ENCODE peak calls at places on chromosomes 12 and 14, in nine cellular contexts. One of them, this sample, is unnamed. For H3K4me1, the result is how much of the 10 kb centered on the place peaks cover.

GRCh38 chr12:56630180-56630632 is at the start of gene BAZ2A:
- DNase-seq in H1: no peak
- DNase-seq in tibial nerve: peak
- DNase-seq in breast epithelium: peak
- DNase-seq in effector memory CD4-positive, alpha-beta T cell: peak
- DNase-seq in GM23338: peak
- DNase-seq in naive thymus-derived CD4-positive, alpha-beta T cell: peak
- DNase-seq in stomach: peak
- DNase-seq in tibial artery: peak
- DNase-seq in this sample: peak

GRCh38 chr12:97272471-97272870 is 190.1 kb upstream of the RMST start:
- DNase-seq in GM23338: no peak
- DNase-seq in stomach: no peak
- DNase-seq in H1: no peak
- DNase-seq in tibial nerve: no peak
- DNase-seq in breast epithelium: no peak
- DNase-seq in tibial artery: no peak
- DNase-seq in naive thymus-derived CD4-positive, alpha-beta T cell: no peak
- DNase-seq in effector memory CD4-positive, alpha-beta T cell: no peak
- DNase-seq in this sample: no peak

GRCh38 chr12:127926004-127926403 is 341.0 kb upstream of the TMEM132C start:
- DNase-seq in tibial nerve: peak
- DNase-seq in GM23338: peak
- DNase-seq in stomach: no peak
- DNase-seq in tibial artery: no peak
- DNase-seq in naive thymus-derived CD4-positive, alpha-beta T cell: no peak
- DNase-seq in effector memory CD4-positive, alpha-beta T cell: no peak
- DNase-seq in breast epithelium: no peak
- DNase-seq in H1: peak
- DNase-seq in this sample: no peak

GRCh38 chr12:1665366-1665765 is 25.5 kb upstream of the ADIPOR2 start:
- DNase-seq in GM23338: no peak
- DNase-seq in tibial nerve: no peak
- DNase-seq in naive thymus-derived CD4-positive, alpha-beta T cell: no peak
- DNase-seq in stomach: no peak
- DNase-seq in H1: no peak
- DNase-seq in effector memory CD4-positive, alpha-beta T cell: no peak
- DNase-seq in breast epithelium: no peak
- DNase-seq in tibial artery: no peak
- DNase-seq in this sample: no peak

GRCh38 chr12:6193853-6194815 is 6.1 kb upstream of the CD9 start:
- DNase-seq in GM23338: peak
- DNase-seq in breast epithelium: no peak
- DNase-seq in stomach: peak
- DNase-seq in naive thymus-derived CD4-positive, alpha-beta T cell: no peak
- DNase-seq in effector memory CD4-positive, alpha-beta T cell: no peak
- DNase-seq in tibial nerve: no peak
- DNase-seq in tibial artery: no peak
- DNase-seq in H1: no peak
- DNase-seq in this sample: no peak

GRCh38 chr14:102215522-102216250 is 76.0 kb downstream of the WDR20 start:
- DNase-seq in tibial artery: no peak
- DNase-seq in effector memory CD4-positive, alpha-beta T cell: no peak
- DNase-seq in tibial nerve: no peak
- DNase-seq in H1: no peak
- DNase-seq in stomach: no peak
- DNase-seq in breast epithelium: no peak
- DNase-seq in GM23338: no peak
- DNase-seq in naive thymus-derived CD4-positive, alpha-beta T cell: no peak
- DNase-seq in this sample: no peak

GRCh38 chr12:106889950-106890626 is 65.6 kb upstream of the TMEM263 start:
- DNase-seq in tibial nerve: no peak
- DNase-seq in naive thymus-derived CD4-positive, alpha-beta T cell: no peak
- DNase-seq in GM23338: no peak
- DNase-seq in effector memory CD4-positive, alpha-beta T cell: no peak
- DNase-seq in stomach: no peak
- DNase-seq in H1: no peak
- DNase-seq in breast epithelium: no peak
- DNase-seq in tibial artery: no peak
- DNase-seq in this sample: no peak

GRCh38 chr14:70828188-70828587 is 18.9 kb upstream of the MAP3K9 start:
- DNase-seq in effector memory CD4-positive, alpha-beta T cell: no peak
- DNase-seq in naive thymus-derived CD4-positive, alpha-beta T cell: no peak
- DNase-seq in H1: no peak
- DNase-seq in tibial artery: no peak
- DNase-seq in breast epithelium: no peak
- DNase-seq in stomach: no peak
- DNase-seq in GM23338: no peak
- DNase-seq in tibial nerve: no peak
- DNase-seq in this sample: no peak

GRCh38 chr14:92998957-92999356 is 76.0 kb downstream of the CHGA start:
- DNase-seq in naive thymus-derived CD4-positive, alpha-beta T cell: no peak
- DNase-seq in H1: no peak
- DNase-seq in breast epithelium: no peak
- DNase-seq in GM23338: no peak
- DNase-seq in tibial artery: no peak
- DNase-seq in tibial nerve: no peak
- DNase-seq in stomach: no peak
- DNase-seq in effector memory CD4-positive, alpha-beta T cell: no peak
- DNase-seq in this sample: no peak

GRCh38 chr14:104295681-104296387 is 157.4 kb downstream of the KIF26A start:
- DNase-seq in H1: no peak
- DNase-seq in effector memory CD4-positive, alpha-beta T cell: no peak
- DNase-seq in breast epithelium: peak
- DNase-seq in tibial nerve: no peak
- DNase-seq in GM23338: no peak
- DNase-seq in tibial artery: no peak
- DNase-seq in stomach: no peak
- DNase-seq in naive thymus-derived CD4-positive, alpha-beta T cell: no peak
- DNase-seq in this sample: no peak

GRCh38 chr14:61186341-61186740 is 94.8 kb downstream of the TMEM30B start:
- DNase-seq in naive thymus-derived CD4-positive, alpha-beta T cell: no peak
- DNase-seq in tibial nerve: no peak
- DNase-seq in stomach: no peak
- DNase-seq in effector memory CD4-positive, alpha-beta T cell: no peak
- DNase-seq in GM23338: no peak
- DNase-seq in tibial artery: no peak
- DNase-seq in H1: no peak
- DNase-seq in breast epithelium: no peak
- DNase-seq in this sample: no peak

GRCh38 chr12:7304456-7304855 is 584 bp downstream of the ACSM4 start:
- DNase-seq in GM23338: no peak
- DNase-seq in breast epithelium: no peak
- DNase-seq in tibial nerve: no peak
- DNase-seq in naive thymus-derived CD4-positive, alpha-beta T cell: no peak
- DNase-seq in effector memory CD4-positive, alpha-beta T cell: no peak
- DNase-seq in stomach: no peak
- DNase-seq in H1: no peak
- DNase-seq in tibial artery: no peak
- DNase-seq in this sample: no peak

GRCh38 chr12:9646794-9647622 is 22.5 kb upstream of the CLEC2D start:
- DNase-seq in GM23338: peak
- DNase-seq in effector memory CD4-positive, alpha-beta T cell: no peak
- DNase-seq in H1: no peak
- DNase-seq in tibial artery: no peak
- DNase-seq in tibial nerve: no peak
- DNase-seq in naive thymus-derived CD4-positive, alpha-beta T cell: no peak
- DNase-seq in breast epithelium: no peak
- DNase-seq in stomach: no peak
- DNase-seq in this sample: no peak

GRCh38 chr12:15005064-15005463 is 32.2 kb downstream of the PDE6H start:
- DNase-seq in effector memory CD4-positive, alpha-beta T cell: no peak
- DNase-seq in H1: no peak
- DNase-seq in stomach: no peak
- DNase-seq in GM23338: no peak
- DNase-seq in naive thymus-derived CD4-positive, alpha-beta T cell: no peak
- DNase-seq in tibial nerve: no peak
- DNase-seq in breast epithelium: no peak
- DNase-seq in tibial artery: no peak
- DNase-seq in this sample: no peak

GRCh38 chr12:62873116-62873825 is 61.7 kb downstream of the PPM1H start:
- DNase-seq in naive thymus-derived CD4-positive, alpha-beta T cell: no peak
- DNase-seq in breast epithelium: no peak
- DNase-seq in tibial nerve: no peak
- DNase-seq in effector memory CD4-positive, alpha-beta T cell: no peak
- DNase-seq in stomach: no peak
- DNase-seq in H1: no peak
- DNase-seq in tibial artery: no peak
- DNase-seq in GM23338: no peak
- DNase-seq in this sample: no peak
- H3K4me3 ChIP-seq in naive thymus-derived CD4-positive, alpha-beta T cell: no peak
- H3K4me3 ChIP-seq in breast epithelium: no peak
- H3K4me3 ChIP-seq in tibial nerve: no peak
- H3K4me3 ChIP-seq in effector memory CD4-positive, alpha-beta T cell: no peak
- H3K4me3 ChIP-seq in stomach: no peak
- H3K4me3 ChIP-seq in H1: no peak
- H3K4me3 ChIP-seq in tibial artery: no peak
- H3K4me3 ChIP-seq in GM23338: no peak
- H3K4me3 ChIP-seq in this sample: no peak

GRCh38 chr12:43294881-43295280 is 257.1 kb downstream of the ADAMTS20 start:
- DNase-seq in stomach: no peak
- DNase-seq in effector memory CD4-positive, alpha-beta T cell: no peak
- DNase-seq in tibial nerve: no peak
- DNase-seq in naive thymus-derived CD4-positive, alpha-beta T cell: no peak
- DNase-seq in H1: no peak
- DNase-seq in breast epithelium: no peak
- DNase-seq in tibial artery: no peak
- DNase-seq in GM23338: no peak
- DNase-seq in this sample: no peak
- H3K4me1 ChIP-seq in stomach: under half
- H3K4me1 ChIP-seq in effector memory CD4-positive, alpha-beta T cell: under half
- H3K4me1 ChIP-seq in tibial nerve: under half
- H3K4me1 ChIP-seq in naive thymus-derived CD4-positive, alpha-beta T cell: under half
- H3K4me1 ChIP-seq in H1: under half
- H3K4me1 ChIP-seq in breast epithelium: under half
- H3K4me1 ChIP-seq in tibial artery: under half
- H3K4me1 ChIP-seq in GM23338: under half
- H3K4me1 ChIP-seq in this sample: under half

GRCh38 chr12:121992059-121992879 is 29.4 kb upstream of the BCL7A start:
- DNase-seq in tibial nerve: no peak
- DNase-seq in H1: no peak
- DNase-seq in effector memory CD4-positive, alpha-beta T cell: no peak
- DNase-seq in breast epithelium: no peak
- DNase-seq in naive thymus-derived CD4-positive, alpha-beta T cell: peak
- DNase-seq in stomach: no peak
- DNase-seq in GM23338: no peak
- DNase-seq in tibial artery: no peak
- DNase-seq in this sample: no peak

GRCh38 chr12:122001379-122002209 is 20.1 kb upstream of the BCL7A start:
- DNase-seq in naive thymus-derived CD4-positive, alpha-beta T cell: no peak
- DNase-seq in H1: no peak
- DNase-seq in effector memory CD4-positive, alpha-beta T cell: no peak
- DNase-seq in GM23338: peak
- DNase-seq in stomach: no peak
- DNase-seq in breast epithelium: no peak
- DNase-seq in tibial nerve: no peak
- DNase-seq in tibial artery: no peak
- DNase-seq in this sample: no peak

GRCh38 chr12:121996050-121996944 is 25.4 kb upstream of the BCL7A start:
- DNase-seq in effector memory CD4-positive, alpha-beta T cell: no peak
- DNase-seq in stomach: no peak
- DNase-seq in GM23338: no peak
- DNase-seq in tibial artery: no peak
- DNase-seq in tibial nerve: no peak
- DNase-seq in H1: no peak
- DNase-seq in naive thymus-derived CD4-positive, alpha-beta T cell: no peak
- DNase-seq in breast epithelium: no peak
- DNase-seq in this sample: no peak

DNA sequence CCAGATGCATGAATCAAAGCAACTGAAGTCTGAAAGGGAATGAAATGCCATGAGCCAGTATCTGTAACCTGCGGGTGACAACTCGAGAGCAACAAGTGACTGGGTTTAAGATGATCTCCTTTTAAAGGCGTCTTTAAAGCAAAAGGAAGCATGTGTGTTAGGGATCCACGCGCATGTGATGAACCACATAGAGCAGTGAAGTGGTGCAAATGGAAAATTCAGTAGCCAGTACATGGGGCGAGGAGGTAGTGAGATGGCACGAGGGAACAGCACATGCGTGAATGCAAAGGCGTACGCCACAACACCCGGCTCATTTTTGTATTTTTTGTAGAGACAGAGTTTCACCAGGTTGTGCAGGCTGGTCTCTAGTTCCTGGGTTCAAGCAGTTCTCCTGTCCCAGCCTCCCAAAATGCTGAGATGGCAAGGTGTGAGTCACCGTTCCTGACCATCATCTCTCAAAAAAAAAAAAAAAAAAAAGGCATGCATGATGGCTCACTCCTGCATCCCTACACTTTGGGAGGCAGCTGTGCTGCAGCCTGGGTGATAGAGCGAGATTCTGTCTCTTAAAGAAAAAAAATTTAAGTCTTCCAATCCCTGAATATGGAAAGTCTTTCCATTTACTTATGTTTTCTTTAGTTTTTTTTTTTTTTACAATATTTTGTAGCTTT is 24.6 kb upstream of the BCL7A start:
- DNase-seq in GM23338: no peak
- DNase-seq in stomach: no peak
- DNase-seq in naive thymus-derived CD4-positive, alpha-beta T cell: no peak
- DNase-seq in tibial nerve: no peak
- DNase-seq in H1: no peak
- DNase-seq in effector memory CD4-positive, alpha-beta T cell: no peak
- DNase-seq in breast epithelium: no peak
- DNase-seq in tibial artery: no peak
- DNase-seq in this sample: no peak
- H3K27ac ChIP-seq in GM23338: no peak
- H3K27ac ChIP-seq in stomach: no peak
- H3K27ac ChIP-seq in naive thymus-derived CD4-positive, alpha-beta T cell: no peak
- H3K27ac ChIP-seq in tibial nerve: no peak
- H3K27ac ChIP-seq in H1: no peak
- H3K27ac ChIP-seq in effector memory CD4-positive, alpha-beta T cell: no peak
- H3K27ac ChIP-seq in breast epithelium: no peak
- H3K27ac ChIP-seq in tibial artery: no peak
- H3K27ac ChIP-seq in this sample: no peak

GRCh38 chr12:116338064-116338872 is 60.8 kb upstream of the MED13L start:
- DNase-seq in breast epithelium: no peak
- DNase-seq in naive thymus-derived CD4-positive, alpha-beta T cell: no peak
- DNase-seq in tibial nerve: no peak
- DNase-seq in GM23338: peak
- DNase-seq in H1: no peak
- DNase-seq in stomach: no peak
- DNase-seq in tibial artery: no peak
- DNase-seq in effector memory CD4-positive, alpha-beta T cell: no peak
- DNase-seq in this sample: no peak

GRCh38 chr12:116337312-116337711 is 59.8 kb upstream of the MED13L start:
- DNase-seq in tibial nerve: no peak
- DNase-seq in H1: no peak
- DNase-seq in tibial artery: no peak
- DNase-seq in stomach: no peak
- DNase-seq in breast epithelium: no peak
- DNase-seq in naive thymus-derived CD4-positive, alpha-beta T cell: no peak
- DNase-seq in GM23338: peak
- DNase-seq in effector memory CD4-positive, alpha-beta T cell: no peak
- DNase-seq in this sample: no peak

GRCh38 chr12:116336542-116337065 is 59.1 kb upstream of the MED13L start:
- DNase-seq in effector memory CD4-positive, alpha-beta T cell: no peak
- DNase-seq in stomach: peak
- DNase-seq in breast epithelium: no peak
- DNase-seq in naive thymus-derived CD4-positive, alpha-beta T cell: no peak
- DNase-seq in GM23338: no peak
- DNase-seq in tibial nerve: no peak
- DNase-seq in H1: no peak
- DNase-seq in tibial artery: no peak
- DNase-seq in this sample: no peak

GRCh38 chr12:116339062-116339461 is 61.6 kb upstream of the MED13L start:
- DNase-seq in GM23338: no peak
- DNase-seq in breast epithelium: no peak
- DNase-seq in H1: no peak
- DNase-seq in effector memory CD4-positive, alpha-beta T cell: no peak
- DNase-seq in stomach: no peak
- DNase-seq in tibial nerve: no peak
- DNase-seq in naive thymus-derived CD4-positive, alpha-beta T cell: no peak
- DNase-seq in tibial artery: no peak
- DNase-seq in this sample: no peak

GRCh38 chr12:116339800-116340371 is 62.4 kb upstream of the MED13L start:
- DNase-seq in GM23338: no peak
- DNase-seq in stomach: no peak
- DNase-seq in naive thymus-derived CD4-positive, alpha-beta T cell: no peak
- DNase-seq in tibial nerve: no peak
- DNase-seq in effector memory CD4-positive, alpha-beta T cell: no peak
- DNase-seq in breast epithelium: no peak
- DNase-seq in tibial artery: no peak
- DNase-seq in H1: no peak
- DNase-seq in this sample: no peak
- H3K4me3 ChIP-seq in GM23338: no peak
- H3K4me3 ChIP-seq in stomach: no peak
- H3K4me3 ChIP-seq in naive thymus-derived CD4-positive, alpha-beta T cell: no peak
- H3K4me3 ChIP-seq in tibial nerve: no peak
- H3K4me3 ChIP-seq in effector memory CD4-positive, alpha-beta T cell: no peak
- H3K4me3 ChIP-seq in breast epithelium: no peak
- H3K4me3 ChIP-seq in tibial artery: no peak
- H3K4me3 ChIP-seq in H1: no peak
- H3K4me3 ChIP-seq in this sample: no peak